ENCODE peak calls at places on chromosomes 12 and 14, in eight cellular contexts. F is stimulated activated CD4-positive, alpha-beta T cell treated with anti-CD3 and anti-CD28 coated beads, Interleukin-12 subunit alpha, Interleukin-12 subunit beta, amount 100 ng/mL, for 48 hours; O is glomerular endothelial cell; Q is NCI-H748 treated with DMSO at 0.1 percent for 48 hours; H is WTC11; G is fibroblast of the aortic adventitia; R is HS-27A; A is activated CD8-positive, alpha-beta memory T cell treated with anti-CD3 and anti-CD28 coated beads for 24 hours. X is an unnamed sample.

GRCh38 chr14:93548102-93548843 is 117.5 kb downstream of the UNC79 start:
- DNase-seq in F (no peak), O (no peak), Q (no peak), H (no peak), G (peak), R (no peak), A (no peak), X (no peak)

GRCh38 chr12:47705571-47706425 is at the start of gene RPAP3:
- DNase-seq in F (peak), O (no peak), Q (peak), H (peak), G (peak), R (peak), A (peak), X (peak)

GRCh38 chr12:460301-461230 is 827 bp downstream of the B4GALNT3 start:
- DNase-seq in F (no peak), O (no peak), Q (no peak), H (peak), G (no peak), R (no peak), A (peak), X (no peak)

GRCh38 chr12:1835178-1836131 is 15.1 kb downstream of the LRTM2 start:
- DNase-seq in F (no peak), O (no peak), Q (no peak), H (no peak), G (no peak), R (no peak), A (no peak), X (no peak)

GRCh38 chr12:10151621-10152020 is 20.3 kb downstream of the OLR1 start:
- DNase-seq in F (no peak), O (no peak), Q (no peak), H (no peak), G (no peak), R (no peak), A (no peak), X (no peak)

GRCh38 chr14:67240978-67241415 is 238 bp upstream of the PALS1 start:
- DNase-seq in F (peak), O (peak), Q (peak), H (peak), G (peak), R (peak), A (peak), X (peak)

GRCh38 chr12:76915381-76916169 is 36.8 kb upstream of the CSRP2 start:
- DNase-seq in F (no peak), O (no peak), Q (no peak), H (no peak), G (peak), R (no peak), A (no peak), X (no peak)

GRCh38 chr14:68229423-68229831 is 409.8 kb downstream of the RAD51B start:
- DNase-seq in F (no peak), O (no peak), Q (no peak), H (no peak), G (no peak), R (no peak), A (no peak), X (no peak)

GRCh38 chr12:78118036-78118435 is 287.3 kb downstream of the NAV3 start:
- DNase-seq in F (no peak), O (no peak), Q (no peak), H (peak), G (no peak), R (no peak), A (no peak), X (no peak)

GRCh38 chr12:53751336-53752191 is at the start of gene CISTR:
- DNase-seq in F (no peak), O (no peak), Q (no peak), H (peak), G (no peak), R (no peak), A (peak), X (peak)

GRCh38 chr12:80943345-80943744 is 5.6 kb upstream of the LIN7A start:
- DNase-seq in F (no peak), O (no peak), Q (no peak), H (no peak), G (no peak), R (no peak), A (no peak), X (no peak)

GRCh38 chr12:82866946-82867345 is 180.2 kb downstream of the TMTC2 start:
- DNase-seq in F (no peak), O (no peak), Q (no peak), H (no peak), G (no peak), R (no peak), A (no peak), X (no peak)

GRCh38 chr12:29148958-29149690 is at the start of gene FAR2:
- DNase-seq in F (peak), O (no peak), Q (no peak), H (peak), G (peak), R (no peak), A (peak), X (peak)

GRCh38 chr12:28057856-28058615 is 85.5 kb upstream of the PTHLH start:
- DNase-seq in F (no peak), O (no peak), Q (no peak), H (no peak), G (peak), R (no peak), A (no peak), X (no peak)

GRCh38 chr14:24329736-24330135 is 5.1 kb downstream of the ADCY4 start:
- DNase-seq in F (no peak), O (no peak), Q (no peak), H (no peak), G (no peak), R (no peak), A (peak), X (no peak)

GRCh38 chr14:79369359-79370332 is 841.7 kb downstream of the DIO2 start:
- DNase-seq in F (no peak), O (peak), Q (no peak), H (no peak), G (peak), R (peak), A (no peak), X (no peak)

GRCh38 chr14:64683264-64683663 is 21.0 kb upstream of the PLEKHG3 start:
- DNase-seq in F (no peak), O (no peak), Q (no peak), H (no peak), G (no peak), R (no peak), A (no peak), X (no peak)

GRCh38 chr14:50619569-50620141 is 48.5 kb downstream of the SAV1 start:
- DNase-seq in F (no peak), O (no peak), Q (peak), H (no peak), G (peak), R (no peak), A (no peak), X (no peak)

GRCh38 chr12:111529424-111530368 is 69.4 kb downstream of the ATXN2 start:
- DNase-seq in F (peak), O (peak), Q (peak), H (peak), G (peak), R (peak), A (peak), X (peak)

GRCh38 chr14:70245026-70245425 is 56.3 kb upstream of the SLC8A3 start:
- DNase-seq in F (no peak), O (no peak), Q (no peak), H (no peak), G (no peak), R (no peak), A (no peak), X (no peak)

GRCh38 chr14:29548948-29549370 is 378.7 kb downstream of the PRKD1 start:
- DNase-seq in F (no peak), O (peak), Q (peak), H (no peak), G (peak), R (no peak), A (no peak), X (no peak)